ENCODE peak calls at places on chromosomes 6 and 20, in five cellular contexts. X is A549, I is K562, W is GM12878, Q is IMR-90. R is an unnamed sample.

GRCh38 chr6:143607168-143607567 is 70.6 kb upstream of the PHACTR2 start:
- DNase-seq in X (no peak), I (no peak), W (no peak), Q (no peak), R (no peak)

GRCh38 chr6:44035621-44036020 is 91.6 kb downstream of the MRPL14 start:
- DNase-seq in X (no peak), I (no peak), W (no peak), Q (peak; percentile 40), R (no peak)

GRCh38 chr6:9140861-9141534 is 705.7 kb upstream of the SLC35B3 start:
- DNase-seq in X (no peak), I (no peak), W (no peak), Q (peak; percentile 58), R (no peak)

GRCh38 chr6:110776413-110776812 is 38.9 kb downstream of the CDK19 start:
- DNase-seq in X (no peak), I (no peak), W (no peak), Q (no peak), R (no peak)

GRCh38 chr6:162074641-162075040 is 652.9 kb downstream of the PRKN start:
- DNase-seq in X (no peak), I (no peak), W (no peak), Q (no peak), R (no peak)

GRCh38 chr6:78749326-78749725 is 118.0 kb upstream of the IRAK1BP1 start:
- DNase-seq in X (no peak), I (no peak), W (no peak), Q (peak; percentile 1), R (no peak)

GRCh38 chr20:33674294-33675126 is at the start of gene NECAB3:
- DNase-seq in X (peak; percentile 75), I (peak; percentile 92), W (no peak), Q (peak; percentile 59), R (peak; percentile 96)

GRCh38 chr6:132443206-132443605 is 41.9 kb upstream of the MOXD1 start:
- DNase-seq in X (no peak), I (no peak), W (no peak), Q (peak; percentile 20), R (no peak)

GRCh38 chr6:144647406-144647964 is 362.4 kb downstream of the UTRN start:
- DNase-seq in X (no peak), I (no peak), W (no peak), Q (no peak), R (no peak)

GRCh38 chr6:128284128-128284527 is 236.3 kb downstream of the PTPRK start:
- DNase-seq in X (no peak), I (no peak), W (no peak), Q (no peak), R (no peak)

GRCh38 chr6:132199343-132199742 is 201.9 kb downstream of the MOXD1 start:
- DNase-seq in X (no peak), I (no peak), W (no peak), Q (peak; percentile 90), R (no peak)

GRCh38 chr6:151004415-151005024 is 139.0 kb downstream of the MTHFD1L start:
- DNase-seq in X (peak; percentile 30), I (no peak), W (no peak), Q (peak; percentile 95), R (no peak)

GRCh38 chr20:60239981-60240380 is 281.8 kb downstream of the CDH26 start:
- DNase-seq in X (no peak), I (no peak), W (no peak), Q (no peak), R (no peak)

GRCh38 chr6:33061987-33062386 is 11.5 kb downstream of the HLA-DPA1 start:
- DNase-seq in X (no peak), I (peak; percentile 30), W (peak; percentile 62), Q (peak; percentile 25), R (no peak)

GRCh38 chr6:163960128-163960527 is 545.6 kb downstream of the QKI start:
- DNase-seq in X (no peak), I (no peak), W (no peak), Q (no peak), R (no peak)

GRCh38 chr6:130946076-130946475 is 117.0 kb downstream of the EPB41L2 start:
- DNase-seq in X (no peak), I (no peak), W (no peak), Q (peak; percentile 44), R (no peak)

GRCh38 chr20:58233881-58234528 is 5.6 kb upstream of the ANKRD60 start:
- DNase-seq in X (peak; percentile 44), I (peak; percentile 82), W (no peak), Q (no peak), R (peak; percentile 72)

GRCh38 chr6:21842875-21843274 is 249.3 kb downstream of the SOX4 start:
- DNase-seq in X (no peak), I (no peak), W (no peak), Q (no peak), R (no peak)

GRCh38 chr20:35968930-35969329 is 540 bp downstream of the CNBD2 start:
- DNase-seq in X (no peak), I (no peak), W (no peak), Q (no peak), R (no peak)

GRCh38 chr6:40754481-40755045 is 167.4 kb upstream of the LRFN2 start:
- DNase-seq in X (no peak), I (no peak), W (no peak), Q (no peak), R (peak; percentile 65)

GRCh38 chr20:41205313-41205712 is 68.0 kb downstream of the PLCG1 start:
- DNase-seq in X (no peak), I (no peak), W (no peak), Q (no peak), R (no peak)

GRCh38 chr6:53573299-53573698 is 28.4 kb upstream of the GCLC start:
- DNase-seq in X (no peak), I (peak; percentile 46), W (no peak), Q (no peak), R (peak; percentile 20)

GRCh38 chr20:58647162-58647813 is 3.8 kb upstream of the STX16 start:
- DNase-seq in X (no peak), I (peak; percentile 27), W (no peak), Q (no peak), R (peak; percentile 55)

GRCh38 chr6:126312013-126312665 is 27.8 kb upstream of the CENPW start:
- DNase-seq in X (peak; percentile 7), I (peak; percentile 43), W (no peak), Q (no peak), R (peak; percentile 43)

GRCh38 chr6:169885131-169885530 is 133.7 kb downstream of the ERMARD start:
- DNase-seq in X (no peak), I (no peak), W (no peak), Q (no peak), R (no peak)

GRCh38 chr6:53250761-53251672 is 97.7 kb downstream of the ELOVL5 start:
- DNase-seq in X (no peak), I (no peak), W (no peak), Q (peak; percentile 37), R (no peak)

GRCh38 chr6:157962601-157963084 is 19.0 kb upstream of the SYNJ2 start:
- DNase-seq in X (no peak), I (peak; percentile 57), W (no peak), Q (peak; percentile 83), R (no peak)

GRCh38 chr6:7137335-7138106 is 29.8 kb downstream of the RREB1 start:
- DNase-seq in X (no peak), I (peak; percentile 53), W (no peak), Q (peak; percentile 77), R (no peak)
- H3K4me2 ChIP-seq in X (peak overlapping the region; percentile 87), I (peak overlapping the region; percentile 67), W (peak overlapping the region; percentile 80), Q (peak overlapping the region; percentile 88), R (no peak overlapping the region)

GRCh38 chr6:37033819-37034790 is 28.6 kb downstream of the FGD2 start:
- DNase-seq in X (no peak), I (no peak), W (no peak), Q (no peak), R (no peak)

GRCh38 chr6:37039958-37040357 is 34.5 kb downstream of the FGD2 start:
- DNase-seq in X (no peak), I (no peak), W (no peak), Q (no peak), R (no peak)

GRCh38 chr6:37038297-37039198 is 33.1 kb downstream of the FGD2 start:
- DNase-seq in X (no peak), I (peak; percentile 70), W (no peak), Q (peak; percentile 28), R (peak; percentile 65)

GRCh38 chr6:37033255-37033654 is 27.8 kb downstream of the FGD2 start:
- DNase-seq in X (no peak), I (no peak), W (no peak), Q (peak; percentile 21), R (no peak)

DNA sequence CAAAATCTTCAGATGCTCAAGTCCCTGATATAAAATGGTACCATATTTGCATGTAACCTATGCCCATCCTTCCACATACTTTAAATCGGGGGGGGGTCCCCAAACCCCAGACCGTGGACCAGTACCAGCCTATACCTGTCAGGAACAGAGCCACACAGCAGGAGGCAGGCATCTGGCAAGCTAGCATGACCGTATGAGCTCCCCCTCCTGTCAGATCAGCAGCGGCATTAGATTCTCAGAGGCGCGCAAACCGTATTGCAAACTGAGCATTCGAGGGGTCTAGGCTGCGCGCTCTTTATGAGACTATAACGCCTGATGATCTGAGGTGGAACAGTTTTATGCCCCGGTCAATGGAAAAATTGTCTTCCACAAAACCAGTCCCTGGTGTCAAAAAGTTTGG is 30.7 kb downstream of the FGD2 start:
- DNase-seq in X (no peak), I (no peak), W (no peak), Q (no peak), R (no peak)
- TF ChIP-seq RCOR1 in X (no peak), I (no peak), W (no peak), Q (no peak), R (no peak)

GRCh38 chr6:148868314-148868713 is 121.5 kb downstream of the UST start:
- DNase-seq in X (no peak), I (no peak), W (no peak), Q (peak; percentile 86), R (no peak)
- H3K4me2 ChIP-seq in X (no peak overlapping the region), I (no peak overlapping the region), W (no peak overlapping the region), Q (peak overlapping the region; percentile 35), R (peak overlapping the region; percentile 34)

DNA sequence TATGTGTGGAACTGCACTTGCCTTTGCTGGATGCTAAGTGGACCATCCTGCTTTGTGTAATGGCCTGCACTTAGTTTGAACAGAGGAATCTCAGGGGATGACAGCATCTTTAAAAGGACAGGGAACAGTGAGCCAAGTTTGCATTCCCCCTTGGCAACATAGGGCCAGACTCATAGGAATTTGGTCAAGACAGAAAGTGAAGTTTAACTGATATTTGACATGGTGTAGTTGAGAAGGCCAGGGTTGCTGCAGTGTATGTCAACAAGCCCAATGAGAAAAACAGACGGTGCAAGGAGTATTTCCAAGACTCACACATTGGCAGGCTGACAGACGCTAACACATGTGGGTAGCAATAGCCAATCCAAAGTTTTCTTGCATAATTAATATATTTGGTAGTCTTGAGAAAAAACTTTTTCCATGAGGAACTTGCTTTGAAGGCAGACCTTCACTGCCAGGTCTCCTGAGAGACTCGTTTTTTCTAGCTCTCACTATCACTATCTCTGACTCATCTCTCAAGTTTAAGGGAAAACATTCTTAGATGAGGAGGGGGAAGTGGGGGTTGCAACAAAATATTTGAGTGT is 213.8 kb downstream of the IBTK start:
- DNase-seq in X (no peak), I (no peak), W (no peak), Q (peak; percentile 20), R (no peak)
- TF ChIP-seq RCOR1 in X (no peak), I (no peak), W (no peak), Q (no peak), R (no peak)

R was measured in SK-N-SH.